ENCODE peak calls at places on chromosomes 12 and 14, in four cellular contexts. One of them, this sample, is unnamed.
A peak's percentile ranks its signal among the peaks of the same experiment; 100 is the strongest.

GRCh38 chr14:105364100-105364708 is 34.1 kb upstream of the TEX22 start:
- DNase-seq in HepG2: no peak
- DNase-seq in K562: peak; percentile 40
- DNase-seq in GM12878: no peak
- DNase-seq in this sample: no peak

GRCh38 chr12:120847392-120848157 is 56.6 kb downstream of the SPPL3 start:
- DNase-seq in HepG2: no peak
- DNase-seq in K562: no peak
- DNase-seq in GM12878: peak; percentile 78
- DNase-seq in this sample: no peak

GRCh38 chr12:106120578-106121105 is 18.1 kb downstream of the NUAK1 start:
- DNase-seq in HepG2: peak; percentile 84
- DNase-seq in K562: no peak
- DNase-seq in GM12878: no peak
- DNase-seq in this sample: no peak

GRCh38 chr14:38174721-38175120 is 33.0 kb upstream of the SSTR1 start:
- DNase-seq in HepG2: no peak
- DNase-seq in K562: no peak
- DNase-seq in GM12878: no peak
- DNase-seq in this sample: no peak

GRCh38 chr14:68790656-68791077 is 2.2 kb downstream of the ZFP36L1 start:
- DNase-seq in HepG2: no peak
- DNase-seq in K562: no peak
- DNase-seq in GM12878: no peak
- DNase-seq in this sample: no peak

GRCh38 chr12:46585854-46586621 is 213.5 kb upstream of the SLC38A2 start:
- DNase-seq in HepG2: peak; percentile 93
- DNase-seq in K562: peak; percentile 13
- DNase-seq in GM12878: no peak
- DNase-seq in this sample: peak; percentile 39

GRCh38 chr12:25054783-25055144 is 105.9 kb upstream of the BCAT1 start:
- DNase-seq in HepG2: no peak
- DNase-seq in K562: no peak
- DNase-seq in GM12878: no peak
- DNase-seq in this sample: no peak

GRCh38 chr12:48078901-48079300 is 27.0 kb downstream of the SENP1 start:
- DNase-seq in HepG2: no peak
- DNase-seq in K562: no peak
- DNase-seq in GM12878: no peak
- DNase-seq in this sample: no peak

GRCh38 chr12:29024117-29024516 is 125.0 kb upstream of the FAR2 start:
- DNase-seq in HepG2: no peak
- DNase-seq in K562: peak; percentile 8
- DNase-seq in GM12878: no peak
- DNase-seq in this sample: no peak

GRCh38 chr12:11765817-11766794 is 116.6 kb downstream of the ETV6 start:
- DNase-seq in HepG2: no peak
- DNase-seq in K562: no peak
- DNase-seq in GM12878: peak; percentile 92
- DNase-seq in this sample: no peak

GRCh38 chr12:130482448-130482847 is 144.8 kb downstream of the PIWIL1 start:
- DNase-seq in HepG2: no peak
- DNase-seq in K562: no peak
- DNase-seq in GM12878: no peak
- DNase-seq in this sample: peak; percentile 38

GRCh38 chr14:91019673-91020072 is 40.8 kb downstream of the RPS6KA5 start:
- DNase-seq in HepG2: no peak
- DNase-seq in K562: no peak
- DNase-seq in GM12878: no peak
- DNase-seq in this sample: no peak

GRCh38 chr12:108712925-108713203 is 18.5 kb downstream of the CORO1C start:
- DNase-seq in HepG2: no peak
- DNase-seq in K562: no peak
- DNase-seq in GM12878: no peak
- DNase-seq in this sample: no peak

GRCh38 chr14:104221636-104222375 is 83.4 kb downstream of the KIF26A start:
- DNase-seq in HepG2: no peak
- DNase-seq in K562: no peak
- DNase-seq in GM12878: no peak
- DNase-seq in this sample: no peak

GRCh38 chr12:57165741-57166140 is 18.3 kb upstream of the LRP1-AS start:
- DNase-seq in HepG2: no peak
- DNase-seq in K562: no peak
- DNase-seq in GM12878: no peak
- DNase-seq in this sample: no peak

GRCh38 chr12:104763163-104763805 is 194.8 kb downstream of the SLC41A2 start:
- DNase-seq in HepG2: no peak
- DNase-seq in K562: no peak
- DNase-seq in GM12878: no peak
- DNase-seq in this sample: peak; percentile 14

GRCh38 chr12:121357331-121357730 is 5.1 kb upstream of the ANAPC5 start:
- DNase-seq in HepG2: no peak
- DNase-seq in K562: no peak
- DNase-seq in GM12878: no peak
- DNase-seq in this sample: no peak

GRCh38 chr12:25797335-25797863 is 161.1 kb upstream of the RASSF8 start:
- DNase-seq in HepG2: no peak
- DNase-seq in K562: no peak
- DNase-seq in GM12878: no peak
- DNase-seq in this sample: no peak

GRCh38 chr12:59005195-59005961 is 85.1 kb upstream of the LRIG3 start:
- DNase-seq in HepG2: no peak
- DNase-seq in K562: no peak
- DNase-seq in GM12878: no peak
- DNase-seq in this sample: no peak

GRCh38 chr12:57896139-57896436 is 45.3 kb upstream of the ATP23 start:
- DNase-seq in HepG2: no peak
- DNase-seq in K562: no peak
- DNase-seq in GM12878: no peak
- DNase-seq in this sample: no peak

GRCh38 chr12:107912421-107913004 is 138.0 kb downstream of the ASCL4 start:
- DNase-seq in HepG2: no peak
- DNase-seq in K562: peak; percentile 83
- DNase-seq in GM12878: no peak
- DNase-seq in this sample: peak; percentile 98

GRCh38 chr14:57714487-57714899 is 151.4 kb downstream of the SLC35F4 start:
- DNase-seq in HepG2: no peak
- DNase-seq in K562: no peak
- DNase-seq in GM12878: no peak
- DNase-seq in this sample: no peak

GRCh38 chr12:5456906-5457305 is 25.0 kb downstream of the NTF3 start:
- DNase-seq in HepG2: no peak
- DNase-seq in K562: no peak
- DNase-seq in GM12878: no peak
- DNase-seq in this sample: no peak

GRCh38 chr14:70660967-70661871 is 19.5 kb downstream of the TTC9 start:
- DNase-seq in HepG2: no peak
- DNase-seq in K562: no peak
- DNase-seq in GM12878: peak; percentile 57
- DNase-seq in this sample: no peak

GRCh38 chr14:72619071-72619710 is 274.7 kb downstream of the DPF3 start:
- DNase-seq in HepG2: no peak
- DNase-seq in K562: no peak
- DNase-seq in GM12878: no peak
- DNase-seq in this sample: peak; percentile 27

GRCh38 chr12:52446346-52447045 is 5.5 kb downstream of the KRT6B start:
- DNase-seq in HepG2: no peak
- DNase-seq in K562: no peak
- DNase-seq in GM12878: no peak
- DNase-seq in this sample: no peak

GRCh38 chr14:95432152-95433093 is 84.0 kb downstream of the SYNE3 start:
- DNase-seq in HepG2: peak; percentile 16
- DNase-seq in K562: peak; percentile 53
- DNase-seq in GM12878: no peak
- DNase-seq in this sample: peak; percentile 82

GRCh38 chr14:58730793-58731464 is 93.2 kb downstream of the DACT1 start:
- DNase-seq in HepG2: no peak
- DNase-seq in K562: no peak
- DNase-seq in GM12878: no peak
- DNase-seq in this sample: no peak

GRCh38 chr12:75714462-75715322 is 203.3 kb upstream of the KRR1 start:
- DNase-seq in HepG2: peak; percentile 72
- DNase-seq in K562: no peak
- DNase-seq in GM12878: no peak
- DNase-seq in this sample: no peak

GRCh38 chr12:52333321-52333720 is 12.1 kb upstream of the KRT83 start:
- DNase-seq in HepG2: no peak
- DNase-seq in K562: no peak
- DNase-seq in GM12878: no peak
- DNase-seq in this sample: no peak

GRCh38 chr14:68546839-68547238 is 246.0 kb downstream of the ZFP36L1 start:
- DNase-seq in HepG2: no peak
- DNase-seq in K562: no peak
- DNase-seq in GM12878: no peak
- DNase-seq in this sample: peak; percentile 22

GRCh38 chr12:22626429-22626828 is 1.5 kb downstream of the ETNK1 start:
- DNase-seq in HepG2: no peak
- DNase-seq in K562: peak; percentile 11
- DNase-seq in GM12878: peak; percentile 20
- DNase-seq in this sample: no peak

GRCh38 chr12:18578191-18578590 is 159.6 kb downstream of the PLCZ1 start:
- DNase-seq in HepG2: no peak
- DNase-seq in K562: no peak
- DNase-seq in GM12878: no peak
- DNase-seq in this sample: no peak

GRCh38 chr14:49770212-49770817 is 2.4 kb downstream of the KLHDC2 start:
- DNase-seq in HepG2: peak; percentile 97
- DNase-seq in K562: no peak
- DNase-seq in GM12878: no peak
- DNase-seq in this sample: no peak
- TF ChIP-seq HDAC6 in HepG2: no peak
- TF ChIP-seq HDAC6 in K562: no peak
- TF ChIP-seq HDAC6 in GM12878: no peak
- TF ChIP-seq HDAC6 in this sample: no peak

DNA sequence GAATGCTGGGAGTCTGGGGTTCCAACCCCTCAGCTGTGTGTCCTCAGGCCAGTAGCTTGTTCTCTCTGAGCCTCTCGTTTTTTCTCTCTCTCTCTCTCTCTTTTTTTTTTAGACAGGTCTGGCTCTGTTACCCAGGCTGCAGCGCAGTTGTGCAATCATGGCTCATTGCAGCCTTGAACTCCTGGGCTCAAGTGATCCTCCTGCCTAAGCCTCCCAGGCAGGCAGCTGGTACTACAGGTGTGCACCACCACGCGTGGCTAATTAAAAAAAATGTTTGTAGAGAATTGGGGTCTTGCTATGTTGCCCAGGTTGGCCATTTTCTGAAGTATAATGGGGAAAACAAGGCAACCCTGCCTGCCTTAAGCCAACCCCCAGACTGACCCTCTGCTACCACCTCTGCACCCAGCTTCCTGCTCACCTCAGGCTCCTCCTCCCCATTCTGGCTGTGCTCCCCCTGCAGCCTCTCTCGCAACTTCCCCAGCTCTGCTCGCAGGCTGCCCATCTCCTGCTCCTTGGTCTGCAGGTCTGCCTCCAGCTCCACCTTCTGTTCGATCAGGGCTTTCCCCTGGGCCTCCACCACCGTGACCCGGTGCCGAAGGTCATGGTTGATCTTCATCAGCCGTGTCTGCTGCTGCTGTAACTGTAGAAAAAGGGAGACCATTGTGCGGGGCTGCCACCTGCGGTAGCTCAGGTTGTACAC is 35.2 kb downstream of the RILPL1 start:
- DNase-seq in HepG2: peak; percentile 61
- DNase-seq in K562: no peak
- DNase-seq in GM12878: no peak
- DNase-seq in this sample: no peak
- TF ChIP-seq HDAC6 in HepG2: no peak
- TF ChIP-seq HDAC6 in K562: no peak
- TF ChIP-seq HDAC6 in GM12878: no peak
- TF ChIP-seq HDAC6 in this sample: no peak

GRCh38 chr12:93279849-93280412 is 97.8 kb upstream of the NUDT4 start:
- DNase-seq in HepG2: no peak
- DNase-seq in K562: no peak
- DNase-seq in GM12878: no peak
- DNase-seq in this sample: no peak
- TF ChIP-seq HDAC6 in HepG2: no peak
- TF ChIP-seq HDAC6 in K562: no peak
- TF ChIP-seq HDAC6 in GM12878: no peak
- TF ChIP-seq HDAC6 in this sample: no peak

GRCh38 chr12:4164591-4165558 is 108.7 kb upstream of the CCND2 start:
- DNase-seq in HepG2: no peak
- DNase-seq in K562: no peak
- DNase-seq in GM12878: no peak
- DNase-seq in this sample: peak; percentile 51
- TF ChIP-seq HDAC6 in HepG2: no peak
- TF ChIP-seq HDAC6 in K562: no peak
- TF ChIP-seq HDAC6 in GM12878: no peak
- TF ChIP-seq HDAC6 in this sample: no peak

GRCh38 chr14:103155013-103155412 is 31.8 kb downstream of the TNFAIP2 start:
- DNase-seq in HepG2: peak; percentile 69
- DNase-seq in K562: no peak
- DNase-seq in GM12878: no peak
- DNase-seq in this sample: no peak
- TF ChIP-seq HDAC6 in HepG2: no peak
- TF ChIP-seq HDAC6 in K562: no peak
- TF ChIP-seq HDAC6 in GM12878: no peak
- TF ChIP-seq HDAC6 in this sample: no peak

GRCh38 chr12:66107451-66107915 is 23.1 kb downstream of the LLPH start:
- DNase-seq in HepG2: peak; percentile 93
- DNase-seq in K562: peak; percentile 69
- DNase-seq in GM12878: peak; percentile 56
- DNase-seq in this sample: peak; percentile 70
- TF ChIP-seq HDAC6 in HepG2: no peak
- TF ChIP-seq HDAC6 in K562: no peak
- TF ChIP-seq HDAC6 in GM12878: no peak
- TF ChIP-seq HDAC6 in this sample: no peak

This sample was measured in H1.